ENCODE peak calls at places on chromosomes 1 and 21, in eight cellular contexts. T is mesenteric fat pad, L is cardiac fibroblast, F is HT-29, Y is naive B cell, I is GDM1, B is EL, U is LoVo. Z is an unnamed sample.

GRCh38 chr1:42430751-42431150 is 25.1 kb downstream of the ZMYND12 start:
- DNase-seq in T (no peak), U (no peak), B (no peak), Y (no peak), L (no peak), I (no peak), F (no peak), Z (no peak)

GRCh38 chr21:41678944-41679343 is 87.9 kb downstream of the RIPK4 start:
- DNase-seq in L (peak; percentile 99), Y (no peak), F (peak; percentile 97), T (peak; percentile 93), B (peak; percentile 98), U (peak; percentile 99), I (no peak), Z (peak; percentile 99)

GRCh38 chr1:208606976-208607375 is 362.8 kb upstream of the PLXNA2 start:
- DNase-seq in Y (no peak), F (no peak), U (no peak), T (no peak), B (no peak), I (no peak), L (no peak), Z (no peak)

GRCh38 chr1:239455743-239456142 is 69.4 kb downstream of the CHRM3 start:
- DNase-seq in F (no peak), U (no peak), L (no peak), I (no peak), Y (no peak), T (no peak), B (no peak), Z (no peak)

GRCh38 chr1:100627936-100628335 is 90.0 kb downstream of the GPR88 start:
- DNase-seq in U (no peak), I (no peak), L (peak; percentile 51), F (no peak), B (peak; percentile 23), Y (no peak), T (no peak), Z (peak; percentile 41)

GRCh38 chr1:48254254-48254653 is 31.7 kb downstream of the SLC5A9 start:
- DNase-seq in Y (no peak), L (no peak), U (no peak), B (no peak), F (no peak), I (no peak), T (no peak), Z (no peak)

GRCh38 chr1:110262846-110263631 is 52.9 kb downstream of the KCNC4 start:
- DNase-seq in T (no peak), F (no peak), I (no peak), L (no peak), U (no peak), B (no peak), Y (no peak), Z (no peak)

GRCh38 chr1:230972855-230973271 is 5.8 kb downstream of the TTC13 start:
- DNase-seq in I (peak; percentile 44), Y (peak; percentile 54), F (peak; percentile 4), B (peak; percentile 65), U (no peak), T (no peak), L (no peak), Z (no peak)

GRCh38 chr1:197725044-197725443 is 50.2 kb downstream of the DENND1B start:
- DNase-seq in U (no peak), L (peak; percentile 42), F (peak; percentile 28), Y (no peak), I (no peak), T (no peak), B (peak; percentile 5), Z (no peak)

GRCh38 chr1:242467556-242468145 is 56.8 kb downstream of the PLD5 start:
- DNase-seq in U (no peak), F (peak; percentile 80), Y (peak; percentile 21), T (no peak), I (no peak), B (peak; percentile 17), L (peak; percentile 59), Z (peak; percentile 46)

GRCh38 chr1:188089461-188089860 is 1260.7 kb downstream of the PLA2G4A start:
- DNase-seq in U (no peak), B (no peak), I (no peak), Y (no peak), L (peak; percentile 7), F (no peak), T (no peak), Z (no peak)

GRCh38 chr1:206672011-206672688 is 12.6 kb upstream of the MAPKAPK2 start:
- DNase-seq in I (no peak), T (no peak), F (no peak), L (peak; percentile 21), Y (no peak), B (no peak), U (no peak), Z (no peak)

GRCh38 chr1:91742848-91743292 is 143.1 kb downstream of the TGFBR3 start:
- DNase-seq in F (no peak), T (no peak), B (peak; percentile 28), L (peak; percentile 80), I (no peak), Y (no peak), U (peak; percentile 23), Z (no peak)

GRCh38 chr1:31155216-31155806 is 84.4 kb downstream of the NKAIN1 start:
- DNase-seq in T (peak; percentile 92), Y (peak; percentile 51), B (peak; percentile 77), I (peak; percentile 49), L (peak; percentile 61), F (peak; percentile 65), U (peak; percentile 80), Z (peak; percentile 56)

GRCh38 chr1:81304187-81304586 is 496.5 kb upstream of the ADGRL2 start:
- DNase-seq in F (no peak), B (peak; percentile 73), T (no peak), I (no peak), Y (no peak), U (no peak), L (peak; percentile 68), Z (peak; percentile 56)

GRCh38 chr1:47507921-47508894 is 70.4 kb downstream of the FOXD2 start:
- DNase-seq in L (no peak), F (peak; percentile 63), Y (no peak), T (no peak), I (no peak), B (no peak), U (peak; percentile 46), Z (no peak)

GRCh38 chr1:94988356-94988755 is 61.4 kb upstream of the CNN3 start:
- DNase-seq in L (no peak), U (no peak), I (no peak), F (no peak), Y (no peak), B (no peak), T (no peak), Z (no peak)

GRCh38 chr1:68201546-68202238 is 30.6 kb downstream of the WLS start:
- DNase-seq in B (no peak), I (no peak), L (peak; percentile 37), U (no peak), Y (no peak), F (no peak), T (no peak), Z (no peak)

GRCh38 chr1:26280333-26281042 is 602 bp downstream of the SH3BGRL3 start:
- DNase-seq in F (peak; percentile 19), U (no peak), Y (no peak), B (peak; percentile 76), T (no peak), L (peak; percentile 37), I (peak; percentile 60), Z (peak; percentile 72)

GRCh38 chr1:228998179-228998578 is 262.9 kb downstream of the RHOU start:
- DNase-seq in T (no peak), I (no peak), F (no peak), Y (no peak), B (no peak), L (no peak), U (no peak), Z (no peak)

GRCh38 chr1:220702733-220703704 is 12.9 kb downstream of the C1orf115 start:
- DNase-seq in U (no peak), T (no peak), L (no peak), I (no peak), F (no peak), Y (no peak), B (no peak), Z (no peak)

GRCh38 chr1:68918563-68918962 is 421.7 kb upstream of the DEPDC1 start:
- DNase-seq in U (no peak), Y (no peak), I (no peak), F (no peak), B (no peak), L (no peak), T (no peak), Z (peak; percentile 69)

GRCh38 chr1:183023146-183023600 is at the start of gene LAMC1:
- DNase-seq in T (peak; percentile 92), F (peak; percentile 54), U (peak; percentile 73), I (peak; percentile 66), L (peak; percentile 86), B (peak; percentile 90), Y (peak; percentile 68), Z (peak; percentile 74)

GRCh38 chr1:46687095-46687659 is 15.5 kb downstream of the TEX38 start:
- DNase-seq in I (peak; percentile 5), F (peak; percentile 95), U (peak; percentile 79), B (peak; percentile 27), T (no peak), Y (no peak), L (peak; percentile 32), Z (no peak)

GRCh38 chr1:234586892-234587445 is 23.0 kb downstream of the IRF2BP2 start:
- DNase-seq in U (no peak), I (no peak), L (peak; percentile 18), T (no peak), F (no peak), Y (no peak), B (no peak), Z (no peak)

GRCh38 chr1:243842978-243843490 is 7.0 kb downstream of the AKT3 start:
- DNase-seq in I (no peak), L (peak; percentile 84), U (no peak), B (peak; percentile 83), F (no peak), Y (no peak), T (no peak), Z (peak; percentile 20)

GRCh38 chr1:97903626-97904025 is 17.2 kb downstream of the DPYD start:
- DNase-seq in I (no peak), L (peak; percentile 64), Y (no peak), T (no peak), U (no peak), B (peak; percentile 26), F (no peak), Z (no peak)

GRCh38 chr1:196609114-196609737 is 986 bp upstream of the KCNT2 start:
- DNase-seq in F (no peak), U (no peak), T (no peak), B (no peak), Y (no peak), L (peak; percentile 7), I (no peak), Z (no peak)

GRCh38 chr1:21599402-21599801 is 69.8 kb downstream of the RAP1GAP start:
- DNase-seq in T (no peak), U (no peak), Y (no peak), I (no peak), L (no peak), B (no peak), F (no peak), Z (no peak)

GRCh38 chr1:215992620-215993019 is 425.5 kb downstream of the KCTD3 start:
- DNase-seq in Y (no peak), T (no peak), I (no peak), U (no peak), F (peak; percentile 9), L (peak; percentile 14), B (peak; percentile 56), Z (peak; percentile 40)

GRCh38 chr1:202283991-202284390 is 57.7 kb downstream of the UBE2T start:
- DNase-seq in F (no peak), B (peak; percentile 87), L (peak; percentile 69), U (no peak), Y (no peak), I (no peak), T (no peak), Z (peak; percentile 83)

GRCh38 chr1:246320286-246320685 is 186.8 kb downstream of the SMYD3 start:
- DNase-seq in Y (no peak), B (no peak), I (no peak), F (no peak), T (no peak), U (no peak), L (peak; percentile 43), Z (no peak)

GRCh38 chr1:226985839-226986463 is 45.9 kb downstream of the COQ8A start:
- DNase-seq in T (no peak), L (no peak), U (no peak), I (no peak), Y (no peak), B (no peak), F (no peak), Z (no peak)

GRCh38 chr1:80447533-80447932 is 1353.2 kb upstream of the ADGRL2 start:
- DNase-seq in I (no peak), U (no peak), F (no peak), B (no peak), T (no peak), Y (no peak), L (no peak), Z (no peak)